ENCODE peak calls at places on chromosomes 5 and 9, in four cellular contexts. Q, F, I and U are unnamed samples.

GRCh38 chr5:142183561-142183960 is 75.0 kb downstream of the NDFIP1 start:
- DNase-seq in Q (no peak), I (no peak), F (no peak), U (no peak)

GRCh38 chr9:98099898-98100297 is 19.1 kb downstream of the TRIM14 start:
- DNase-seq in I (no peak), Q (peak), F (no peak), U (no peak)

GRCh38 chr5:68839019-68839552 is 254.7 kb upstream of the SLC30A5 start:
- DNase-seq in Q (no peak), F (no peak), I (no peak), U (no peak)

GRCh38 chr5:142826741-142827492 is 56.7 kb downstream of the ARHGAP26 start:
- DNase-seq in Q (no peak), I (peak), F (peak), U (no peak)

GRCh38 chr5:53481887-53482716 is 1.7 kb downstream of the FST start:
- DNase-seq in Q (peak), I (peak), F (peak), U (no peak)

GRCh38 chr5:134444941-134445471 is 33.3 kb upstream of the CDKN2AIPNL start:
- DNase-seq in I (no peak), F (no peak), Q (no peak), U (no peak)

GRCh38 chr9:111566234-111566633 is 33.2 kb downstream of the PTGR1 start:
- DNase-seq in F (no peak), Q (no peak), I (peak), U (no peak)

GRCh38 chr5:520850-521226 is 3.4 kb downstream of the SLC9A3 start:
- DNase-seq in Q (no peak), I (no peak), F (no peak), U (no peak)

GRCh38 chr5:1882337-1883119 is at the start of gene IRX4:
- DNase-seq in F (no peak), Q (no peak), I (peak), U (no peak)

GRCh38 chr9:35856206-35856605 is 14.0 kb downstream of the OR13J1 start:
- DNase-seq in I (no peak), F (no peak), Q (no peak), U (no peak)

GRCh38 chr5:138873886-138874200 is 1.3 kb downstream of the LRRTM2 start:
- DNase-seq in Q (no peak), I (no peak), F (no peak), U (no peak)

GRCh38 chr5:150256416-150257064 is 33.0 kb downstream of the CAMK2A start:
- DNase-seq in I (no peak), F (no peak), Q (no peak), U (no peak)

GRCh38 chr5:138289296-138289695 is 14.9 kb upstream of the GFRA3 start:
- DNase-seq in I (no peak), F (no peak), Q (no peak), U (no peak)

GRCh38 chr9:79592736-79593493 is 21.1 kb downstream of the TLE4 start:
- DNase-seq in F (no peak), Q (no peak), I (no peak), U (no peak)

GRCh38 chr5:172607213-172607793 is 33.8 kb upstream of the NEURL1B start:
- DNase-seq in Q (no peak), F (no peak), I (no peak), U (no peak)

GRCh38 chr9:118651511-118651910 is 717.7 kb downstream of the BRINP1 start:
- DNase-seq in Q (no peak), I (no peak), F (no peak), U (no peak)

GRCh38 chr9:89815061-89815902 is 210.5 kb downstream of the GADD45G start:
- DNase-seq in F (no peak), Q (no peak), I (no peak), U (no peak)

GRCh38 chr5:63603996-63604395 is 358.2 kb downstream of the HTR1A start:
- DNase-seq in I (no peak), F (no peak), Q (no peak), U (no peak)

GRCh38 chr5:124102491-124102890 is 590.5 kb downstream of the CSNK1G3 start:
- DNase-seq in I (no peak), F (no peak), Q (no peak), U (no peak)

GRCh38 chr9:126510564-126510963 is 103.2 kb upstream of the LMX1B start:
- DNase-seq in I (no peak), F (no peak), Q (no peak), U (no peak)

GRCh38 chr9:122159026-122159924 is at the start of the genes MORN5 and NDUFA8:
- DNase-seq in F (peak), Q (peak), I (peak), U (peak)

GRCh38 chr9:89598926-89599325 is 5.9 kb upstream of the GADD45G start:
- DNase-seq in I (no peak), Q (no peak), F (no peak), U (no peak)

GRCh38 chr5:138725885-138726457 is 27.3 kb upstream of the CTNNA1 start:
- DNase-seq in I (no peak), Q (no peak), F (no peak), U (no peak)

GRCh38 chr5:95718203-95718602 is 12.9 kb upstream of the RHOBTB3 start:
- DNase-seq in I (peak), Q (no peak), F (no peak), U (no peak)

GRCh38 chr9:121271368-121272351 is 3.7 kb downstream of the GSN start:
- DNase-seq in F (no peak), Q (no peak), I (no peak), U (no peak)

GRCh38 chr5:127680579-127680978 is 22.6 kb upstream of the CCDC192 start:
- DNase-seq in I (no peak), Q (no peak), F (no peak), U (no peak)

GRCh38 chr5:64759960-64760695 is 8.4 kb downstream of the SREK1IP1 start:
- DNase-seq in Q (no peak), F (no peak), I (no peak), U (no peak)